ENCODE peak calls at places on chromosomes 6 and 20, in eight cellular contexts. H, J, C, Y, P, G, A and D are unnamed samples.

GRCh38 chr20:41470362-41471095 is 103.9 kb upstream of the EMILIN3 start:
- DNase-seq in H (no peak), J (no peak), C (no peak), Y (no peak), P (no peak), G (no peak), A (no peak), D (no peak)

GRCh38 chr6:42928748-42929087 is 562 bp upstream of the CNPY3 start:
- DNase-seq in H (peak), J (no peak), C (no peak), Y (no peak), P (no peak), G (no peak), A (no peak), D (no peak)

GRCh38 chr6:7129784-7130569 is 22.2 kb downstream of the RREB1 start:
- DNase-seq in H (no peak), J (no peak), C (no peak), Y (peak), P (peak), G (no peak), A (peak), D (no peak)

GRCh38 chr6:16819752-16820151 is 58.5 kb upstream of the ATXN1 start:
- DNase-seq in H (no peak), J (no peak), C (no peak), Y (no peak), P (no peak), G (no peak), A (no peak), D (no peak)

GRCh38 chr20:58691773-58692578 is 624 bp upstream of the NPEPL1 start:
- DNase-seq in H (peak), J (no peak), C (no peak), Y (no peak), P (peak), G (peak), A (peak), D (no peak)

GRCh38 chr6:33633462-33634158 is 12.5 kb downstream of the ITPR3 start:
- DNase-seq in H (peak), J (peak), C (no peak), Y (peak), P (peak), G (peak), A (peak), D (peak)

GRCh38 chr20:40743172-40743775 is 54.2 kb upstream of the MAFB start:
- DNase-seq in H (no peak), J (no peak), C (no peak), Y (no peak), P (no peak), G (no peak), A (no peak), D (no peak)

GRCh38 chr6:391559-392440 is at the start of gene IRF4:
- DNase-seq in H (no peak), J (no peak), C (no peak), Y (no peak), P (no peak), G (peak), A (no peak), D (peak)

GRCh38 chr6:51257938-51258337 is 439.3 kb downstream of the TFAP2B start:
- DNase-seq in H (no peak), J (no peak), C (no peak), Y (no peak), P (no peak), G (no peak), A (no peak), D (no peak)

GRCh38 chr20:59391975-59392374 is 91.6 kb downstream of the EDN3 start:
- DNase-seq in H (no peak), J (no peak), C (no peak), Y (no peak), P (no peak), G (no peak), A (no peak), D (no peak)

GRCh38 chr20:53677447-53678314 is 84.0 kb upstream of the ZNF217 start:
- DNase-seq in H (peak), J (peak), C (no peak), Y (no peak), P (no peak), G (no peak), A (peak), D (no peak)

GRCh38 chr6:44249082-44249748 is 2.3 kb downstream of the HSP90AB1 start:
- DNase-seq in H (no peak), J (no peak), C (no peak), Y (no peak), P (no peak), G (no peak), A (no peak), D (no peak)

GRCh38 chr6:79246891-79247290 is 12.4 kb upstream of the HMGN3 start:
- DNase-seq in H (no peak), J (no peak), C (no peak), Y (no peak), P (no peak), G (no peak), A (no peak), D (peak)

GRCh38 chr6:79249136-79249535 is 14.7 kb upstream of the HMGN3 start:
- DNase-seq in H (no peak), J (no peak), C (no peak), Y (no peak), P (no peak), G (no peak), A (no peak), D (no peak)

GRCh38 chr6:79250559-79250958 is 16.1 kb upstream of the HMGN3 start:
- DNase-seq in H (no peak), J (no peak), C (no peak), Y (no peak), P (no peak), G (no peak), A (no peak), D (no peak)

GRCh38 chr6:79250107-79250514 is 15.6 kb upstream of the HMGN3 start:
- DNase-seq in H (no peak), J (no peak), C (no peak), Y (no peak), P (no peak), G (no peak), A (no peak), D (peak)
- TF ChIP-seq CTCF in H (no peak), J (no peak), C (peak), Y (no peak), P (no peak), G (no peak), A (no peak), D (peak)

DNA sequence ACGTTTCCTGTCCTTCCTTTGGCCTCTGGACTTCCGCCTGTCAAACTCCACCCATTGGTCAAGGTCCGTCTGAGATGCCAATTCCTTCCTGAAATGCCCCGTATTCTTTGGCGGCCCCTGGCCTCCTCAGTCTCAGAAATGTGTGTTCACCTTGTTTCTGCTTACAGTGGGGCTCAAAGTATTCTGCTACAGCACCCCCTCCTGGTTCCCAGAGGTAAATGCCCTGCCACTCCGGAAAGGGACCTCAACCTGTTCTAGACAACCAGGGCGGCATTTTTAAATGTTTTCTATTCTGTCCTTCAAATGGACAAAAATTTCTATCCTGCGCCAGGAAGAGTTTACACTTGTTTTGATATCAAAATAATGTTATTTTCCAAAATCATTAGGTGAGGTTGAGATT is 12.1 kb upstream of the PAX1 start:
- DNase-seq in H (no peak), J (no peak), C (no peak), Y (no peak), P (no peak), G (no peak), A (no peak), D (no peak)
- TF ChIP-seq CTCF in H (no peak), J (no peak), C (no peak), Y (no peak), P (no peak), G (no peak), A (no peak), D (peak)

GRCh38 chr6:100464910-100465700 is at the start of gene SIM1:
- DNase-seq in H (no peak), J (no peak), C (peak), Y (peak), P (no peak), G (peak), A (peak), D (peak)
- TF ChIP-seq CTCF in H (no peak), J (no peak), C (no peak), Y (no peak), P (no peak), G (no peak), A (no peak), D (no peak)

GRCh38 chr6:155782739-155783459 is 327.3 kb upstream of the NOX3 start:
- DNase-seq in H (no peak), J (no peak), C (peak), Y (no peak), P (no peak), G (no peak), A (no peak), D (no peak)
- TF ChIP-seq CTCF in H (no peak), J (no peak), C (no peak), Y (no peak), P (no peak), G (no peak), A (no peak), D (no peak)